ENCODE peak calls at places on chromosomes 7 and 10, in six cellular contexts. G is endodermal cell, M is PC-9, N is heart right ventricle, I is adrenal gland, R is A549. O is an unnamed sample.

GRCh38 chr7:157250605-157251228 is 86.1 kb upstream of the DNAJB6 start:
- DNase-seq in N (peak; percentile 29), I (peak; percentile 41), R (peak; percentile 38), M (no peak), G (peak; percentile 88), O (no peak)

GRCh38 chr7:1702652-1703051 is 32.6 kb downstream of the ELFN1 start:
- DNase-seq in R (no peak), N (no peak), M (no peak), I (no peak), G (no peak), O (no peak)

GRCh38 chr10:77274046-77274795 is 363.4 kb downstream of the KCNMA1 start:
- DNase-seq in R (no peak), G (no peak), N (no peak), M (peak; percentile 17), I (no peak), O (no peak)

GRCh38 chr7:111012799-111013675 is 77.9 kb upstream of the LRRN3 start:
- DNase-seq in R (no peak), I (no peak), M (no peak), N (no peak), G (no peak), O (no peak)

GRCh38 chr10:114044251-114045070 is 795 bp downstream of the ADRB1 start:
- DNase-seq in R (no peak), I (no peak), N (no peak), G (peak; percentile 74), M (no peak), O (no peak)

GRCh38 chr10:88473989-88474883 is 108.9 kb downstream of the RNLS start:
- DNase-seq in I (no peak), R (no peak), M (peak; percentile 90), N (no peak), G (no peak), O (peak; percentile 54)

GRCh38 chr7:131015131-131015954 is 281.3 kb upstream of the KLF14 start:
- DNase-seq in G (peak; percentile 44), N (no peak), I (no peak), M (peak; percentile 84), R (no peak), O (no peak)

GRCh38 chr7:3439333-3440030 is 138.4 kb downstream of the SDK1 start:
- DNase-seq in G (no peak), R (peak; percentile 60), M (peak; percentile 76), N (no peak), I (no peak), O (no peak)

GRCh38 chr10:63115732-63116383 is 17.3 kb upstream of the NRBF2 start:
- DNase-seq in G (no peak), M (no peak), N (peak; percentile 94), R (no peak), I (peak; percentile 77), O (peak; percentile 66)

GRCh38 chr7:41520445-41520844 is 182.4 kb downstream of the INHBA start:
- DNase-seq in N (no peak), M (no peak), G (no peak), R (no peak), I (no peak), O (no peak)

GRCh38 chr7:18610331-18610948 is 114.9 kb downstream of the HDAC9 start:
- DNase-seq in I (peak; percentile 9), R (no peak), G (peak; percentile 76), M (no peak), N (no peak), O (no peak)

GRCh38 chr7:112052993-112053392 is 153.2 kb downstream of the DOCK4 start:
- DNase-seq in N (no peak), G (no peak), R (no peak), I (no peak), M (no peak), O (no peak)

GRCh38 chr7:132500727-132501410 is 75.4 kb downstream of the PLXNA4 start:
- DNase-seq in M (no peak), N (peak; percentile 77), G (peak; percentile 84), I (peak; percentile 73), R (no peak), O (no peak)

GRCh38 chr10:84348860-84349259 is 20.5 kb downstream of the CCSER2 start:
- DNase-seq in R (no peak), G (no peak), M (no peak), N (no peak), I (no peak), O (no peak)

GRCh38 chr7:27147211-27148030 is at the start of gene HOXA6:
- DNase-seq in I (peak; percentile 91), R (no peak), M (peak; percentile 48), G (peak; percentile 63), N (no peak), O (peak; percentile 82)

GRCh38 chr10:91880310-91880709 is 29.0 kb downstream of the FGFBP3 start:
- DNase-seq in R (no peak), M (peak; percentile 78), N (no peak), I (no peak), G (peak; percentile 68), O (no peak)

GRCh38 chr7:46072722-46073121 is 151.7 kb upstream of the IGFBP3 start:
- DNase-seq in M (peak; percentile 84), N (no peak), G (no peak), I (no peak), R (no peak), O (no peak)

GRCh38 chr7:1987591-1988532 is 244.9 kb downstream of the MAD1L1 start:
- DNase-seq in R (no peak), M (no peak), I (no peak), G (no peak), N (no peak), O (no peak)

GRCh38 chr7:80151274-80151665 is 16.6 kb downstream of the GNAI1 start:
- DNase-seq in M (no peak), G (no peak), R (no peak), I (no peak), N (no peak), O (no peak)

GRCh38 chr10:118732253-118733194 is 22.2 kb downstream of the CACUL1 start:
- DNase-seq in N (no peak), I (no peak), G (peak; percentile 53), M (no peak), R (no peak), O (no peak)

GRCh38 chr7:157690058-157690832 is 353.4 kb downstream of the DNAJB6 start:
- DNase-seq in N (no peak), G (peak; percentile 75), M (no peak), R (no peak), I (no peak), O (peak; percentile 69)

GRCh38 chr10:116741391-116742351 is 695 bp downstream of the HSPA12A start:
- DNase-seq in N (peak; percentile 14), R (no peak), M (no peak), I (peak; percentile 45), G (peak; percentile 74), O (no peak)

GRCh38 chr7:130118801-130119200 is 48.5 kb downstream of the KLHDC10 start:
- DNase-seq in M (no peak), I (no peak), R (no peak), G (no peak), N (no peak), O (no peak)

GRCh38 chr7:143436539-143436938 is 6.7 kb upstream of the TAS2R60 start:
- DNase-seq in I (no peak), M (no peak), N (no peak), G (no peak), R (no peak), O (no peak)

GRCh38 chr7:151060113-151060415 is 675 bp downstream of the SLC4A2 start:
- DNase-seq in N (no peak), R (peak; percentile 48), I (no peak), G (peak; percentile 86), M (no peak), O (no peak)

GRCh38 chr7:95915731-95916130 is 143.4 kb downstream of the DYNC1I1 start:
- DNase-seq in I (no peak), G (no peak), N (no peak), M (no peak), R (no peak), O (no peak)

GRCh38 chr7:27745064-27745583 is 5.2 kb downstream of the TAX1BP1 start:
- DNase-seq in M (peak; percentile 82), R (peak; percentile 67), G (peak; percentile 69), I (peak; percentile 55), N (no peak), O (no peak)

GRCh38 chr10:115818015-115818414 is 455.0 kb downstream of the GFRA1 start:
- DNase-seq in I (no peak), M (no peak), N (no peak), R (no peak), G (no peak), O (no peak)

GRCh38 chr7:37578350-37578749 is 105.2 kb upstream of the GPR141 start:
- DNase-seq in N (no peak), G (no peak), R (no peak), M (no peak), I (no peak), O (no peak)

GRCh38 chr7:32496052-32496813 is 944 bp downstream of the AVL9 start:
- DNase-seq in N (no peak), G (no peak), M (no peak), I (no peak), R (peak; percentile 30), O (no peak)

GRCh38 chr10:66980276-66980675 is 54.4 kb downstream of the LRRTM3 start:
- DNase-seq in M (no peak), I (no peak), R (no peak), G (no peak), N (no peak), O (no peak)

GRCh38 chr10:124532106-124532641 is 70.6 kb downstream of the LHPP start:
- DNase-seq in G (peak; percentile 93), N (no peak), I (peak; percentile 54), M (peak; percentile 46), R (peak; percentile 56), O (no peak)
- TF ChIP-seq CTCF in G (peak; percentile 87), N (no peak), I (no peak), M (peak; percentile 60), R (peak; percentile 27), O (no peak)

DNA sequence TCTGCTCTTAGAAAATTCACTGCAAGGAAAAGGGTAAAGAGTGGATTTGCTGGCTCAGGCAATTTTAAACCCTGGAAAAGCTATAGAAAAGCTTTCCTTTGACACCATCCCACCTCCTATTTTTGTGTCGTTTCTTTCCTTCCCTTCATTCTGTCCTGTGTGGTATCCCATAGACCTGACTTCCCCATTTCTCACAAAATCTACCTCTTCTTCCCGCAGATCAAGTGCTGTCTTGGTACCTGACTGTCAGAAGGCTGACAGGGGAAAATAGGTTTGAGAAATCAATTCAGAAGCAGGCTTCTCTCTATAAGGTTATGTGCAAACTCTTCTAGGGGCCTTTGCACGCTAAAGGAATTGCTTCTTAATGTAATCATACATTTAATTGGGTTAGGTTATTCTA is 98.9 kb downstream of the MTPN start:
- DNase-seq in N (no peak), M (no peak), I (no peak), R (no peak), G (no peak), O (no peak)
- H3K27ac ChIP-seq in N (no peak overlapping the region), M (peak overlapping the region; percentile 27), I (no peak overlapping the region), R (no peak overlapping the region), G (no peak overlapping the region), O (no peak overlapping the region)

GRCh38 chr7:76381814-76382213 is 23.0 kb upstream of the YWHAG start:
- DNase-seq in N (no peak), M (no peak), I (no peak), R (no peak), G (no peak), O (no peak)
- TF ChIP-seq CTCF in N (no peak), M (no peak), I (no peak), R (no peak), G (peak; percentile 48), O (no peak)

DNA sequence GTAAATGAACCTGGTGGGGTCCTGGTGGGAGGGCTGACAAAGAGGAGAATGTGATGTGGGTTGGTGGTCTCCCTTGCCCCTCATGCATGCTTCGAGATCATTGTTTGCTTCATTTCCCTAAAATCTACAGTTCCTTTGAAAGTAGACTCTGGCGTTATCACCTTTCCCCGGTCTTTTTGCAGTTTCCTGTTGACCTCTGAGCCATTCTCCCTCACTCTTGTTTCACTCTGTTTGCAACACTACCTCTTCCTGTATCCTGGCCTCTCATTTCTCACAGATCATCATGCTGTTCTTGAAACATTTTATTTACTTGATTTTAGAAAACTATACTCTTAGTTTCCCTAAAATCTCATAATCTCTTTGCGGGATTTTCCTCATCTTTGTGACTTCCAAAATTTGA is 179.8 kb downstream of the WNT2 start:
- DNase-seq in I (no peak), R (no peak), G (no peak), M (no peak), N (no peak), O (no peak)
- H3K27ac ChIP-seq in I (no peak overlapping the region), R (no peak overlapping the region), G (no peak overlapping the region), M (no peak overlapping the region), N (no peak overlapping the region), O (no peak overlapping the region)

O was measured in left lung.